ENCODE peak calls at places on chromosomes 1 and 21, in five cellular contexts. Z is H9, G is neuronal stem cell, R is H1, E is trophoblast cell. I is an unnamed sample.
A peak's percentile ranks its signal among the peaks of the same experiment; 100 is the strongest.

GRCh38 chr1:178493301-178493741 is 3.4 kb downstream of the CLEC20A start:
- DNase-seq in Z (no peak), G (no peak), R (no peak), E (no peak), I (no peak)

GRCh38 chr1:228161381-228161780 is 4.2 kb upstream of the IBA57 start:
- DNase-seq in Z (no peak), G (no peak), R (no peak), E (no peak), I (no peak)

GRCh38 chr1:56436912-56437403 is 142.4 kb downstream of the PLPP3 start:
- DNase-seq in Z (peak; percentile 84), G (peak; percentile 88), R (peak; percentile 59), E (no peak), I (no peak)

GRCh38 chr21:35437941-35438340 is 388.8 kb upstream of the RUNX1 start:
- DNase-seq in Z (no peak), G (no peak), R (no peak), E (no peak), I (no peak)

GRCh38 chr1:59184506-59184905 is 112.4 kb upstream of the FGGY start:
- DNase-seq in Z (no peak), G (no peak), R (no peak), E (peak; percentile 15), I (no peak)

GRCh38 chr1:201889092-201889968 is 632 bp downstream of the SHISA4 start:
- DNase-seq in Z (no peak), G (peak; percentile 17), R (no peak), E (no peak), I (no peak)

GRCh38 chr1:165543651-165544452 is at the start of gene LRRC52:
- DNase-seq in Z (peak; percentile 76), G (no peak), R (no peak), E (no peak), I (no peak)

GRCh38 chr1:69911301-69911801 is 294.0 kb downstream of the LRRC40 start:
- DNase-seq in Z (no peak), G (no peak), R (no peak), E (peak; percentile 46), I (peak; percentile 94)

GRCh38 chr1:59978026-59978425 is 51.5 kb upstream of the CYP2J2 start:
- DNase-seq in Z (no peak), G (no peak), R (no peak), E (no peak), I (no peak)

GRCh38 chr1:154970631-154971340 is at the start of gene SHC1:
- DNase-seq in Z (peak; percentile 95), G (peak; percentile 83), R (peak; percentile 84), E (peak; percentile 64), I (peak; percentile 96)

DNA sequence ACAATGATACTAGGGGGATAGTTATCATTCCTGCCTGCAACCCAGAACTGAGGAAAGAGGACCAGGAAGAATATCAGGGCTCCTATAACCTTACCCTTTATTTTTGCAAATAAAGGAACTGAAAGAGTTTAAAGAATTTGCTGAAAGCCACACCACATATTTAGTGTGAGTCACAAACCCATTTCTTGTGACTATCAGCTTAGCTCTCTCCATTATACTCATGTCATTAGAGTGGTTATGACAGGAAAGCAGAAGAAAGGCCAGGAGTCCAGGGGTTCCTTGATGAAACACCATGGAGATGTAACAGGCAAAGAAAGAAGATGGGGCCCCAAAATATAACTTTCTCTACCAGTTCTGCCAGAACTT is 141.1 kb upstream of the SAMSN1 start:
- DNase-seq in Z (no peak), G (no peak), R (no peak), E (peak; percentile 60), I (no peak)
- H3K4me1 ChIP-seq in Z (no peaks in the 10 kb centered on the region), G (no peaks in the 10 kb centered on the region), R (no peaks in the 10 kb centered on the region), E (no peaks in the 10 kb centered on the region), I (no peaks in the 10 kb centered on the region)

GRCh38 chr1:196034080-196034706 is 574.0 kb downstream of the KCNT2 start:
- DNase-seq in Z (peak; percentile 48), G (peak; percentile 32), R (no peak), E (no peak), I (no peak)
- H2BK12ac ChIP-seq in Z (no peak overlapping the region), G (no peak overlapping the region), R (no peak overlapping the region), E (no peak overlapping the region), I (no peak overlapping the region)

GRCh38 chr21:42533963-42534355 is 20.3 kb downstream of the SLC37A1 start:
- DNase-seq in Z (peak; percentile 9), G (no peak), R (no peak), E (no peak), I (no peak)

GRCh38 chr21:42531771-42532170 is 18.1 kb downstream of the SLC37A1 start:
- DNase-seq in Z (no peak), G (no peak), R (no peak), E (no peak), I (no peak)

GRCh38 chr21:42533306-42533962 is 19.8 kb downstream of the SLC37A1 start:
- DNase-seq in Z (peak; percentile 18), G (no peak), R (no peak), E (no peak), I (no peak)

GRCh38 chr21:42534361-42534900 is 20.8 kb downstream of the SLC37A1 start:
- DNase-seq in Z (peak; percentile 23), G (no peak), R (no peak), E (no peak), I (no peak)

GRCh38 chr21:42532466-42533181 is 19.0 kb downstream of the SLC37A1 start:
- DNase-seq in Z (peak; percentile 10), G (no peak), R (no peak), E (peak; percentile 21), I (no peak)
- H3K4me1 ChIP-seq in Z (no peaks in the 10 kb centered on the region), G (no peaks in the 10 kb centered on the region), R (peaks cover 7% of the 10 kb centered on the region), E (no peaks in the 10 kb centered on the region), I (peaks cover 38% of the 10 kb centered on the region)

DNA sequence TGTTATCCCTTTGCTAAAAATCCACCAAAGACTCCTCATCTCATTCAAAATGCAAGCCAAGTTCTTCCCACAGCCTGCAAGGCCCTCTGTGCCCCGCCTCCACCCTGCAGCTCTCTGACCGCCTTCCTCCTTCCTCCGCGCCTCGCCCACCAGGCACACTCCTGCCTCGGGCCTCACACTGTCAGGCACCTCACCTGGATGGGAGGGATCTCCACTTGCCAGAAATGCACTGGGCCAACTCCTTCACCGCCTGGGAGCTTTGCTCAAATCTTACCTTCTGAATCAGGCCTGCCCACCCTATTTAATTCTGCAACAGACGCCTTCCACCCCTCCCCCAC is 26.2 kb downstream of the PGBD5 start:
- DNase-seq in Z (no peak), G (no peak), R (no peak), E (no peak), I (no peak)
- H2BK12ac ChIP-seq in Z (no peak overlapping the region), G (no peak overlapping the region), R (no peak overlapping the region), E (no peak overlapping the region), I (no peak overlapping the region)